ENCODE peak calls at places on chromosomes 16 and 17, in eight cellular contexts. Y is brain microvascular endothelial cell, N is GM23248, Q is adrenal gland, S is tibial nerve, X is right atrium auricular region, P is ovary, B is heart left ventricle. Z is an unnamed sample.

GRCh38 chr17:55421179-55421934 is at the start of gene MMD:
- DNase-seq in S (no peak), B (no peak), X (no peak), N (peak; percentile 33), P (no peak), Y (no peak), Q (no peak), Z (peak; percentile 59)

GRCh38 chr16:76639685-76640289 is 362.6 kb downstream of the CNTNAP4 start:
- DNase-seq in N (peak; percentile 2), S (no peak), Y (no peak), X (no peak), B (no peak), Q (no peak), P (no peak), Z (no peak)

GRCh38 chr17:8125947-8126305 is 2.0 kb upstream of the HES7 start:
- DNase-seq in X (no peak), S (peak; percentile 10), Y (no peak), P (no peak), Q (peak; percentile 62), N (no peak), B (peak; percentile 32), Z (no peak)

GRCh38 chr17:11768981-11769380 is 170.7 kb downstream of the DNAH9 start:
- DNase-seq in X (no peak), B (no peak), N (no peak), Q (no peak), Y (no peak), P (no peak), S (no peak), Z (no peak)

GRCh38 chr17:55743103-55743679 is 7.7 kb upstream of the PCTP start:
- DNase-seq in S (no peak), X (no peak), Q (peak; percentile 71), N (no peak), B (no peak), Y (no peak), P (no peak), Z (no peak)

GRCh38 chr16:5374184-5374583 is 276.6 kb upstream of the EEF2KMT start:
- DNase-seq in Y (no peak), P (no peak), N (no peak), S (no peak), X (no peak), B (no peak), Q (no peak), Z (no peak)

GRCh38 chr17:47230864-47231263 is 21.7 kb downstream of the MYL4 start:
- DNase-seq in Q (no peak), S (no peak), P (no peak), Y (no peak), N (no peak), X (no peak), B (no peak), Z (no peak)

GRCh38 chr17:7383742-7384488 is 3.0 kb downstream of the TNK1 start:
- DNase-seq in X (no peak), Y (no peak), S (no peak), P (peak; percentile 54), B (no peak), Q (no peak), N (peak; percentile 32), Z (peak; percentile 51)

GRCh38 chr17:17853811-17854527 is 17.2 kb upstream of the SREBF1 start:
- DNase-seq in N (peak; percentile 40), P (no peak), S (no peak), B (no peak), X (no peak), Y (no peak), Q (no peak), Z (no peak)

GRCh38 chr17:6027342-6028024 is 42.7 kb upstream of the WSCD1 start:
- DNase-seq in B (no peak), Y (no peak), N (no peak), S (no peak), Q (no peak), X (no peak), P (no peak), Z (no peak)

DNA sequence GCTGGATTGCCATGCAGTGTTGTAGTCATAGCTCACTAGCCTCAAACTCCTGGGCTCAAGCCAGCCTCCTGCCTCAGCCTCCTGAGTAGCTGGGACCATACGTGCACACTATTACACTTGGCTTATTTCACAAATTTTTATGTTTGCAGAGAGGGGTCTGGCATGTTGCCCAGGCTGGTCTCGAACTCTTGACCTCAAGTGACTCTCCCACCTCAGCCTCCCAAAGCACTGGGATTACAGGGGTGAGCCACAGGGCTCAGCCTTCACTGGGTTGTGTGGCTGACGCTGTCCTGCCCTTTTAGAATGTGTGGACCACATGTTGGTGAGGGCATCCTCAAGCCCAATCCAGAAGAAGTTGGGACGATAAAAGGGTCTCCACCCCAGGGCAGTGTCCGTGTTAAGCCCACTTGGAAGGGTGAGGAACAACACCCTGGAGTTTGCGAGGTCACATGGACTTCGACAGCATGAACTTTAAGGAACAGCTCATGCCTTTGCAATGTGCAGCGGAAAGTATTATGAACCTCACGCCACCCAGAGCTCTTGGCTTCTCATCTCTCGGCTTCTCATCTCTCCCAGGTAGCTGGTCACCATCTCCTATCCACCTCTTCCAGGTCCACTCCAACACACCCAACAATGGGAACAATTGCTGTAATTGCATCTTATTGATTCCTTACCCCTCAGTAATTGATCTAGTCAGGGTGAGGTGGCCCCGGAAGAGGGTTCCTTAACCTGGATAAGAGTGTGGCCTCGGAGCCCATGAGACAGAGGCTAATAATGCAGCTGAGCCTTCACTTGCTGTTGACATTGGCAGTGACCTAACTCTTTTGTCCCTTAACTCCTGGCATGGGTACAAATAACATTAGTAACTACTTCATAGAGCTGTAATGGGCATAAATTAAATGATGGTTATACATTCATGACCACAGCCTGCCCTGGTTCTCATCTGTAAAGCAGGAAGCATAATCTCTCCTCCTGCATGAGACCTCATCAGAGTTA is 6.7 kb downstream of the FOXL1 start:
- DNase-seq in P (no peak), N (peak; percentile 74), S (no peak), X (no peak), Q (peak; percentile 39), B (no peak), Y (peak; percentile 64), Z (no peak)
- H3K27me3 ChIP-seq in P (no peaks in the 10 kb centered on the region), N (no peaks in the 10 kb centered on the region), S (peaks cover 13% of the 10 kb centered on the region), X (peaks cover 3% of the 10 kb centered on the region), Q (peaks cover 13% of the 10 kb centered on the region), B (peaks cover 4% of the 10 kb centered on the region), Y (no peaks in the 10 kb centered on the region), Z (peaks cover 24% of the 10 kb centered on the region)

DNA sequence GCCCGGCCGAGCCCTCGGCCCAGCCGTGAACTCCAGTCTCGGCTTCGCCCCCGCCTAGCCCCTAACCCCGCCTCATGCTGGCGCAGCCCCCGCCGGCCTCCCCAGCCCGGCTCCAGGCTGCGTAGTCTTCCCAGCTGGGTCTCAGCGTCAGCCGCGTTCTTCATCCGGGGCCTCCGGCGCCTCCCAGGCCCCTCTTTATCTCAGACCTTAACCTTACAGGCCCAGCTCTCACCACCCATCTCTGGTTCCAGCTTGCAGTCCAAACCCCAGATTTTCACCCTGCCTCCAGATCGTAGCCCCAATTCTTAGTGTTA is at the start of gene PROCA1:
- DNase-seq in N (no peak), P (no peak), S (no peak), X (no peak), B (no peak), Y (no peak), Q (no peak), Z (no peak)
- H3K4me3 ChIP-seq in N (peak within 1 kb of the TSS; percentile 69), P (peak within 1 kb of the TSS; percentile 66), S (peak within 1 kb of the TSS; percentile 45), X (peak within 1 kb of the TSS; percentile 63), B (peak within 1 kb of the TSS; percentile 68), Y (peak within 1 kb of the TSS; percentile 61), Q (peak within 1 kb of the TSS; percentile 18), Z (peak within 1 kb of the TSS; percentile 85)

DNA sequence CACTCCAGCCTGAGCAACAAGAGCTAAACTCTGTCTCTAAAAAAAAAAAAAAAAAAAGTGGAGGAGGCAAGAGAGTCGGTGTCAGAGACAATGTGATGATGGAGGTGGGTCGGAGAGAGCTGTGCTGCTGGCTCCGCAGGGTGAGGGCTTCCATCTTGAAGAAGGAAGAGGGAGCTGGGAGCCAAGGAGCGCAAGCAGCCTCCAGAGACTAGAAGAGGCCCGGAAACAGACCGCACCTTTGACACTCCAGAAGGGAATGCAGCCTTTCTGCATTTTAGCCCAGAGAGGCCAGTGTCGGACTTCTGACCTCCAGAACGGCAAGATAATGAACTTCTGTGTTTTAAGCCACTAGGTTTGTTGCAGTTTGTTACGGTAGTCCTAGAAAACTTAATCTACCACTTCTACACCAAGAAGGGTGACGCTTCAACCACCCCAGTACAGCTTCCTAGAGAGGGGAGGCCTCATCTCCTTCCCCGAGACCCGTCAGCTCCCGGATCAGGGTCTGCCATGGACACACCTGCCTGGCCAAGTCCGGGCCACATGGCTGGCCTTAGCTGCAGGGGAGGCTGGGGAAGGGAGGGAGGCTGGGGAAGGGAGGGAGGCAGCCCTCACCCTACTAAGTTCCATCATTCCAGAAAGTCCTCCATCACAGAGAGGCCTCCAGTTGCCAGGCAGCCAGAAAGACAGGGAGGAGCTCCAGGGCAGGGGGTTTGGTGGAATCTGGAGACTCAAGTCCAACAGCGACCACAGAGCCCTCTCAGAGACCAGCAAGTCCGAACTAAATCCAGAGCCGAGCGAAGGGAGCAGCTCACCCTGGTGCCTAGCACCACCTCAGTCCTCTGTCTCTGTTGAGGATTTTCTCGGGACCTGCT is 13.2 kb upstream of the RBFOX3 start:
- DNase-seq in B (peak; percentile 1), P (peak; percentile 4), S (no peak), N (no peak), Q (peak; percentile 31), Y (no peak), X (no peak), Z (peak; percentile 16)
- H3K27me3 ChIP-seq in B (no peaks in the 10 kb centered on the region), P (no peaks in the 10 kb centered on the region), S (peaks cover 25% of the 10 kb centered on the region), N (peaks cover 6% of the 10 kb centered on the region), Q (no peaks in the 10 kb centered on the region), Y (peaks cover 1% of the 10 kb centered on the region), X (no peaks in the 10 kb centered on the region), Z (peaks cover 12% of the 10 kb centered on the region)

GRCh38 chr16:29875206-29875605 is 12.2 kb upstream of the CDIPT start:
- DNase-seq in P (no peak), B (no peak), X (no peak), S (no peak), Y (no peak), N (no peak), Q (no peak), Z (no peak)

GRCh38 chr16:29873319-29873718 is 10.3 kb upstream of the CDIPT start:
- DNase-seq in Y (no peak), S (no peak), X (no peak), B (no peak), N (no peak), P (no peak), Q (no peak), Z (no peak)

GRCh38 chr16:29876186-29876577 is 13.2 kb upstream of the CDIPT start:
- DNase-seq in X (no peak), Q (no peak), B (no peak), P (no peak), S (no peak), N (no peak), Y (no peak), Z (no peak)

GRCh38 chr16:29877266-29877961 is 14.4 kb upstream of the CDIPT start:
- DNase-seq in N (peak; percentile 52), Y (peak; percentile 17), P (no peak), Q (no peak), X (no peak), B (no peak), S (no peak), Z (peak; percentile 81)

GRCh38 chr16:29876578-29877249 is 13.7 kb upstream of the CDIPT start:
- DNase-seq in Q (no peak), X (no peak), B (no peak), Y (no peak), N (peak; percentile 42), S (no peak), P (no peak), Z (no peak)
- H3K4me3 ChIP-seq in Q (no peak overlapping the region), X (peak overlapping the region; percentile 24), B (no peak overlapping the region), Y (peak overlapping the region; percentile 29), N (peak overlapping the region; percentile 50), S (no peak overlapping the region), P (no peak overlapping the region), Z (peak overlapping the region; percentile 39)